ENCODE peak calls at places on chromosomes 6 and 20, in ten cellular contexts. D is GM23248; J is GM12865; L is NCI-H460; V is mesothelial cell of epicardium; B is iris pigment epithelial cell; Z is osteoblast; M is neural crest cell; U is activated T-helper 1 cell treated with anti-CD3 and anti-CD28 coated beads, Interleukin-12 subunit alpha, Interleukin-12 subunit beta, Interleukin-2, Interleukin-4 antibody, amounts not matched to agents 30 ng/mL and 10 ng/mL and 1 ng/mL, durations not matched to agents 14 hours and 24 hours and 36 hours; F is stimulated activated CD4-positive, alpha-beta T cell treated with anti-CD3 and anti-CD28 coated beads, Interleukin-1b, Interleukin-23, amount 100 ng/mL, for 4 hours. H is an unnamed sample.
A peak's percentile ranks its signal among the peaks of the same experiment; 100 is the strongest.

GRCh38 chr6:150624199-150624598 is 24.5 kb downstream of the PLEKHG1 start:
- DNase-seq in J (no peak), V (no peak), U (no peak), L (no peak), D (no peak), B (no peak), F (no peak), M (no peak), Z (no peak), H (no peak)

GRCh38 chr20:58388882-58389323 is at the start of gene VAPB:
- DNase-seq in D (peak; percentile 99), J (peak; percentile 99), Z (peak; percentile 97), M (peak; percentile 96), F (peak; percentile 96), L (peak; percentile 93), B (peak; percentile 95), V (peak; percentile 99), U (peak; percentile 97), H (peak; percentile 93)

GRCh38 chr6:34142599-34142998 is 3.3 kb downstream of the GRM4 start:
- DNase-seq in B (no peak), Z (no peak), L (no peak), V (no peak), M (no peak), J (no peak), U (no peak), D (no peak), F (no peak), H (no peak)

GRCh38 chr6:13466304-13467215 is 20.8 kb downstream of the GFOD1 start:
- DNase-seq in V (no peak), L (no peak), U (no peak), M (no peak), F (no peak), D (peak; percentile 29), J (no peak), B (no peak), Z (no peak), H (no peak)

GRCh38 chr6:103675807-103676406 is 1183.8 kb downstream of the HACE1 start:
- DNase-seq in L (peak; percentile 2), U (no peak), D (no peak), M (no peak), J (no peak), B (peak; percentile 1), V (no peak), Z (no peak), F (no peak), H (no peak)

GRCh38 chr20:33612001-33612400 is 50.1 kb upstream of the C20orf144 start:
- DNase-seq in U (no peak), Z (no peak), M (no peak), D (no peak), F (no peak), B (no peak), V (no peak), L (no peak), J (no peak), H (no peak)

GRCh38 chr6:97306946-97307345 is 23.9 kb upstream of the MMS22L start:
- DNase-seq in D (no peak), M (no peak), V (no peak), F (no peak), J (no peak), U (no peak), B (no peak), Z (no peak), L (no peak), H (no peak)

GRCh38 chr6:27591660-27592059 is 118.8 kb upstream of the ZNF184 start:
- DNase-seq in J (peak; percentile 75), L (peak; percentile 53), U (no peak), F (no peak), D (peak; percentile 34), V (no peak), B (peak; percentile 67), Z (no peak), M (peak; percentile 46), H (no peak)

GRCh38 chr6:41470341-41471063 is 75.7 kb upstream of the FOXP4 start:
- DNase-seq in U (no peak), B (peak; percentile 82), L (peak; percentile 40), Z (peak; percentile 95), V (peak; percentile 60), F (no peak), M (no peak), D (peak; percentile 24), J (no peak), H (peak; percentile 31)

GRCh38 chr6:33990061-33990541 is 155.8 kb downstream of the GRM4 start:
- DNase-seq in B (no peak), M (no peak), U (no peak), F (no peak), L (no peak), D (no peak), V (no peak), J (no peak), Z (no peak), H (no peak)

GRCh38 chr6:87661503-87661902 is 40.5 kb downstream of the AKIRIN2 start:
- DNase-seq in F (no peak), Z (peak; percentile 21), L (no peak), J (no peak), V (no peak), B (peak; percentile 45), U (no peak), M (no peak), D (peak; percentile 51), H (no peak)

GRCh38 chr6:36809933-36810844 is 29.1 kb downstream of the CPNE5 start:
- DNase-seq in U (no peak), F (no peak), M (no peak), D (no peak), L (no peak), V (no peak), B (no peak), J (no peak), Z (peak; percentile 22), H (no peak)

GRCh38 chr20:41978875-41979274 is 360.7 kb upstream of the CHD6 start:
- DNase-seq in B (no peak), M (no peak), D (no peak), V (no peak), L (no peak), J (no peak), U (no peak), F (no peak), Z (no peak), H (no peak)

GRCh38 chr20:35387334-35387733 is 24.4 kb downstream of the UQCC1 start:
- DNase-seq in M (no peak), J (no peak), V (no peak), D (peak; percentile 54), Z (no peak), B (peak; percentile 73), U (no peak), L (no peak), F (no peak), H (no peak)